ENCODE peak calls at places on chromosome 11, in seven cellular contexts. R, B, L, Y, G, N and W are unnamed samples. For H3K4me1, the result is how much of the 10 kb centered on the place peaks cover.

GRCh38 chr11:86592659-86593451 is 79.6 kb downstream of the ME3 start:
- DNase-seq in R (peak), G (peak), B (no peak), Y (no peak), L (peak), N (peak), W (peak)

GRCh38 chr11:69357458-69358397 is 63.8 kb downstream of the MYEOV start:
- DNase-seq in Y (peak), L (no peak), G (no peak), B (no peak), N (no peak), R (no peak), W (peak)

GRCh38 chr11:31801298-31801702 is 9.8 kb downstream of the PAX6 start:
- DNase-seq in B (no peak), N (no peak), L (no peak), Y (no peak), G (no peak), R (no peak), W (no peak)

GRCh38 chr11:61488651-61489291 is 19.8 kb upstream of the LRRC10B start:
- DNase-seq in G (no peak), R (peak), N (no peak), B (peak), Y (no peak), L (peak), W (peak)

GRCh38 chr11:12122083-12122482 is 11.7 kb downstream of the MICAL2 start:
- DNase-seq in B (no peak), N (no peak), G (no peak), Y (peak), R (no peak), L (no peak), W (no peak)

GRCh38 chr11:118998388-118998717 is 415 bp downstream of the CENATAC start:
- DNase-seq in Y (no peak), N (no peak), B (no peak), R (no peak), L (no peak), G (no peak), W (no peak)

GRCh38 chr11:1382429-1382828 is 7.3 kb upstream of the BRSK2 start:
- DNase-seq in R (no peak), B (no peak), Y (peak), N (no peak), L (no peak), G (no peak), W (no peak)

GRCh38 chr11:12581923-12582322 is 92.3 kb upstream of the TEAD1 start:
- DNase-seq in N (no peak), L (peak), Y (peak), B (no peak), G (peak), R (peak), W (no peak)

GRCh38 chr11:33828604-33829429 is 54.5 kb upstream of the FBXO3 start:
- DNase-seq in G (no peak), N (no peak), B (no peak), R (no peak), Y (no peak), L (peak), W (no peak)

GRCh38 chr11:114085965-114086364 is 26.5 kb downstream of the ZBTB16 start:
- DNase-seq in L (no peak), B (no peak), G (no peak), R (no peak), Y (no peak), N (peak), W (peak)

GRCh38 chr11:103920933-103921332 is 115.5 kb upstream of the DDI1 start:
- DNase-seq in N (no peak), L (no peak), Y (no peak), R (no peak), B (no peak), G (no peak), W (no peak)

GRCh38 chr11:129694538-129694937 is 121.1 kb upstream of the TMEM45B start:
- DNase-seq in R (no peak), L (no peak), B (no peak), Y (no peak), G (no peak), N (no peak), W (peak)

GRCh38 chr11:46894506-46894905 is 23.8 kb downstream of the LRP4 start:
- DNase-seq in L (no peak), R (no peak), N (no peak), Y (no peak), B (no peak), G (no peak), W (no peak)

GRCh38 chr11:35427158-35427557 is 7.8 kb upstream of the SLC1A2 start:
- DNase-seq in Y (no peak), G (peak), B (no peak), L (no peak), R (no peak), N (no peak), W (no peak)

GRCh38 chr11:107276057-107276456 is 181.6 kb downstream of the CWF19L2 start:
- DNase-seq in B (no peak), Y (no peak), R (no peak), N (no peak), G (no peak), L (no peak), W (no peak)

GRCh38 chr11:35968386-35969088 is 24.7 kb downstream of the LDLRAD3 start:
- DNase-seq in G (peak), L (no peak), B (no peak), Y (no peak), N (no peak), R (no peak), W (no peak)

DNA sequence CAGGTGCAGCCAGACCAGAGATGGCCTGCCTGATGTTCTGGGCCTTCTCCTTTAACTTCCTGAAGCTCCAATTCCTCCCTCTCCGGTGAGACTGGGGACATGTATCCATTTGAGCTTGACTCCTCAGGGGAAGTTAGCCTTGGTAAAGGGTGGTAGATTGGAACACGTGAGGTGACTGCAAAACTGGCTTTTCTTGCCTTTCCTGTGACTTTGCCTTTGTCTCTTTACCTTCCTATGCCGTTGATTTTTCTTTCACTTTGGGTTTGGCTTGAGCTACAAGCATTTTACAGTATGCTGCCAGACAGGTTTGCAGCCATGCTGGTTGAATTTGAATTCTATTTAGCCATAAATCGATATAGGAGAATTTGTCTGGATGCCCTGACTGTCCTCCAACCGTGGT is 16.8 kb upstream of the GLYATL1 start:
- DNase-seq in N (no peak), B (no peak), R (no peak), Y (no peak), L (no peak), G (no peak), W (no peak)
- H3K27ac ChIP-seq in N (no peak), B (no peak), R (no peak), Y (no peak), L (no peak), G (no peak), W (peak)

DNA sequence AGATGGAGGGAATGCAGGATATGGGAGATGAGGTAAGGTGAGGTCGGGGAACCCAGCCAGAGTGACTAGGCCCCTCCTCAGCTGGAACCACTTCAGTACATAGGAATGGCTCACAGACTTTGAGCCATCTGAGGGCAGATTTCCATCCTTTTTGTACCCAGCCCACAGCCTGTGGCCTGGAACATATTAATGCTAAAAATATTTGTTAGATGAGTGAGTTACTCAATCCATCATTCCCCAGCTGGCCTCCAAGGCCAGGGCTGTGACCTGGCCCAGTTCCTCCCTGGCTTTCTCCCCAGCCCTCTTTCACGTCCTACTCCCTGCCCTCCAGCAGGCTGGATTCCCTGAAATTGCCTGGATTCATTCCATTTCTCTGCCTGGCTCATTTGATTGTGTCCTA is 57.2 kb upstream of the PRDM11 start:
- DNase-seq in B (peak), N (peak), Y (no peak), R (peak), G (peak), L (no peak), W (peak)
- H3K4me1 ChIP-seq in B (under half), N (under half), Y (under half), R (under half), G (under half), L (under half), W (under half)

DNA sequence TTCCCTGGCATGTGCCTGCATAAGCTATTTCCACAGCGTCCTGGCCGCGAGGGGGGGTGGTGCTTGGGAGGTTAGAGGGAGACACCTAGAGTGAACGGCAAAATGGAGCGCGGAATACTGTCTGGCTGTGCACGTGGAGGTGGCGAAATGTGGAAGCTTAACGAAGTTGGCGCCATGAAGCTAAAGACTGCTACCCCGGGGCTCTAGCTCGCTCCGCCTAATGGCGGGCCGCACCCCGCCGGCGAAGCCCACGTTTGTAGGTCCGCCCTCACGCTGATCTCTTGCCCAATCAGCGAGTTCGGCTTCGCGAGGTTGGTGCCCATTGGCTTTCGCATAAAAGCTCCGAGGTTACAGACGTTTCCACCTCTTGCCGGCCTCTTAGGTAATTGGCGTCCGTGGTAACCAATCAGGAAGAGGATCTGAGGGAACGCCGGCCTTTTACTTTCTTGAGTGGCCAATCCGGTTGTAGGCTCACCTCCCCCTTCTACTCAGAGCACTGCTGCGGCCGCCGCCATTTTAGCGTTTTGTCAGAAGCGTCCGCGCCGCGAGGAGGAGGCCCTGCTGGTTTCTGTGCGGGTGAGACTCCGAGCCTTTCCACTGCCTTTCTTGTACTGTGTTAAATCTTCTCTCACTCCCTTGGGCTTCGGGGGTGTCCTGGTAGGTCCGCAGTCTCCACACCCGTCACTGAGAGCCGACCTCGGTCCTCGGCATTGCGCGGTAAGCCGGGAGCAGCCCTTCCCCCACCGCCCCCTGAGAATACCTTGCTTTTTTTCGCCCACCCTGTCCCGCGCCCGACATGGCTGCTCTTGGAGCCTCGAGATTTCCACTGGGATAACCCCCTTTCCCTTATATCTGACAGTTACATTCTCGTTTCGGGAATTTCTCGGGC is at the start of gene RBM4:
- DNase-seq in B (peak), R (peak), N (peak), G (peak), L (peak), Y (peak), W (peak)
- TF ChIP-seq CTCF in B (peak), R (no peak), N (no peak), G (no peak), L (peak), Y (no peak), W (no peak)

GRCh38 chr11:71453911-71454304 is 905 bp downstream of the NADSYN1 start:
- DNase-seq in L (no peak), R (peak), B (no peak), G (no peak), N (no peak), Y (no peak), W (no peak)
- H3K27ac ChIP-seq in L (no peak), R (no peak), B (no peak), G (no peak), N (peak), Y (peak), W (peak)

DNA sequence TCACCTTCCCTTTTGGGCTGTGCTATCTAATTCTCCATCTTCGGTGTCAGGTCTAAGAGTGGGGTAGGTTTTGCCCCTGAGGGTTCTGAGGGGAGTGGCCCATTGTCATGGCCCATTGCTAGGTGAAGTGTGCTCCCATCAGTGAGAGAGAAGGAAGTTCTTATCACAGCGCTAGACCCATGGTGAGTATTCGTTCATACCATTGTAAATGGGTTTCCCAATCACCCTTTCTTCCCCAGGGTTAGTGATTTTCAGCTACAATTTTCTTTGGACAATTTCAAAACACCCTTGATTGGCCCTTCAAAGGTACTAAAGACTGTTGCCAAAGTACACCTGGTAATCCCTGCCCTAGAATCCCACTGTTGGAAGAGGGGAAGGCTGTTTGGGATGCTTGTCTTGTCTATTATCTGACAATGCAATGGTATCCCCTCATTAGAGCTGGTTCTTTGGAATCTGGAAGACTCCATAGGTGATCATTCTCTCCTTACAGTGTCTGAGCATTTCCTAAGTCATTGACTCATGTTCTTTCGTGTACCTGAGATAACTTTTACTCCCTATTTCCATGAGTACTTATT is 20.2 kb downstream of the MPEG1 start:
- DNase-seq in B (no peak), G (no peak), N (no peak), L (no peak), Y (no peak), R (no peak), W (no peak)
- H3K4me1 ChIP-seq in B (under half), G (under half), N (under half), L (under half), Y (under half), R (under half), W (under half)

GRCh38 chr11:16815047-16815767 is 76.8 kb downstream of the C11orf58 start:
- DNase-seq in Y (peak), N (peak), G (peak), L (no peak), B (peak), R (no peak), W (peak)
- TF ChIP-seq CTCF in Y (no peak), N (no peak), G (no peak), L (no peak), B (no peak), R (no peak), W (no peak)

GRCh38 chr11:75001686-75002085 is 13.0 kb downstream of the NEU3 start:
- DNase-seq in L (no peak), R (no peak), N (no peak), G (no peak), Y (no peak), B (no peak), W (no peak)
- H3K27ac ChIP-seq in L (no peak), R (no peak), N (no peak), G (no peak), Y (no peak), B (no peak), W (no peak)

GRCh38 chr11:66242085-66242765 is 26.2 kb upstream of the RAB1B start:
- DNase-seq in G (no peak), L (no peak), Y (no peak), B (no peak), R (no peak), N (no peak), W (no peak)
- H3K4me1 ChIP-seq in G (under half), L (under half), Y (under half), B (under half), R (under half), N (under half), W (under half)

DNA sequence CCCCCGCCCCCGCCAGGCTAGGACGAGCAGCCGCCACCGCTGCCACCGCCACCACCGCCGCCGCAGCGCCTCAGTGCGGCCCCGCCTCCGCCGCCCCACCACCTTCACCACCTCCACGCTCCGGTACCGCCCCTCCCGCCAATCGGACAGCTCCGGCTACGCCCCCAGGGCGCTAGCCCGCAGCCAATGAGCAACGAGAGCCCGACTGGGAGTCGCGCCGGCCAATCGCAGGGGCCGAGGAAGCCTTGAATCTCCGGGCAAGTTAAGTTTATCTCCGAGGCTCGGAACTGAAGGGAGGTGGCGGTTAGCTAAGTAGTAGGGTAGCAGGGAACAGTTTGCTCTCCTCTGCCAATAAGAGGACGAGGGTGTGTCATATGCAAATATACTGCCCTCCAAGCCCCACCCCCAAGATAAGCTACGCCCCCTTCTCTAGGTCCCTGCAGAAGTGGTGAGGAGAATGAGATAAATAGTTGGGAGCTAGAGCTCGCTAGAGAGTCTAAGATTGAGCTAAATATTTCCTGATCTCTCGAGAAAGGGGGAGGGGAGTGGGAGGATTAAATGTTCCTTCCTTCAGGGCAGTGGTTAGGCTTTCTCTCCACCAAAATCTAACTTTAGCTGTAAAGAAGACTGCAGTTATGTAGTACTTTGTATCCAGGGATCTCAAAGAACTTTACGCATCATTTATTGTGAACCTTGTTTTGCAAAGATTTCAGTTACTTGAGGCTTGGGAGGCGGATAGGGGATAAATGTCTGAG is at the start of gene SESN3:
- DNase-seq in N (peak), G (peak), B (peak), Y (peak), L (peak), R (peak), W (peak)
- TF ChIP-seq CTCF in N (no peak), G (no peak), B (peak), Y (no peak), L (peak), R (no peak), W (no peak)

GRCh38 chr11:73384127-73384441 is 7.9 kb downstream of the RELT start:
- DNase-seq in N (no peak), Y (no peak), L (no peak), B (no peak), G (no peak), R (no peak), W (no peak)
- H3K27ac ChIP-seq in N (no peak), Y (peak), L (no peak), B (no peak), G (no peak), R (no peak), W (peak)